ENCODE peak calls at places on chromosome 21, in four cellular contexts. A is glomerular endothelial cell, C is amygdala, Y is brain microvascular endothelial cell. L is an unnamed sample.

GRCh38 chr21:21715286-21715969 is 717.2 kb downstream of the NCAM2 start:
- DNase-seq in Y (peak), C (no peak), A (no peak), L (peak)

GRCh38 chr21:43719748-43720538 is 1.0 kb downstream of the PDXK start:
- DNase-seq in A (no peak), C (no peak), Y (no peak), L (no peak)

GRCh38 chr21:34073749-34074282 is 438 bp downstream of the MRPS6 start:
- DNase-seq in Y (no peak), A (no peak), C (peak), L (no peak)

GRCh38 chr21:8990326-8991087 is 1530.9 kb upstream of the TPTE start:
- DNase-seq in A (no peak), C (no peak), Y (no peak), L (no peak)

GRCh38 chr21:42421018-42421793 is 17.5 kb downstream of the UBASH3A start:
- DNase-seq in Y (no peak), A (no peak), C (no peak), L (no peak)

GRCh38 chr21:32083175-32083574 is 195.7 kb downstream of the MIS18A start:
- DNase-seq in A (no peak), Y (no peak), C (no peak), L (no peak)

GRCh38 chr21:36141513-36141925 is 6.6 kb downstream of the CBR3 start:
- DNase-seq in A (no peak), C (no peak), Y (peak), L (peak)

GRCh38 chr21:28099296-28099695 is 893.4 kb downstream of the LTN1 start:
- DNase-seq in Y (no peak), C (no peak), A (no peak), L (no peak)

GRCh38 chr21:45864436-45864835 is 117.1 kb upstream of the COL6A1 start:
- DNase-seq in C (no peak), Y (no peak), A (no peak), L (peak)

GRCh38 chr21:45536301-45537081 is 5.7 kb downstream of the SLC19A1 start:
- DNase-seq in A (no peak), C (no peak), Y (no peak), L (no peak)

GRCh38 chr21:16218682-16219343 is 489.0 kb downstream of the USP25 start:
- DNase-seq in A (no peak), Y (no peak), C (no peak), L (no peak)

GRCh38 chr21:41195311-41195710 is 27.4 kb downstream of the BACE2 start:
- DNase-seq in C (no peak), Y (no peak), A (no peak), L (no peak)

GRCh38 chr21:24428539-24429186 is 1178.6 kb downstream of the MRPL39 start:
- DNase-seq in A (no peak), C (no peak), Y (no peak), L (no peak)

GRCh38 chr21:28805885-28806284 is 186.8 kb downstream of the LTN1 start:
- DNase-seq in A (peak), Y (peak), C (no peak), L (no peak)

GRCh38 chr21:37799193-37800121 is 116.8 kb downstream of the KCNJ6 start:
- DNase-seq in C (no peak), A (no peak), Y (no peak), L (no peak)

GRCh38 chr21:46005481-46005881 is 23.9 kb downstream of the COL6A1 start:
- DNase-seq in C (no peak), Y (no peak), A (no peak), L (no peak)

GRCh38 chr21:27694667-27695066 is 727.8 kb upstream of the ADAMTS5 start:
- DNase-seq in C (no peak), A (no peak), Y (no peak), L (no peak)

GRCh38 chr21:31908106-31909031 is 35.5 kb downstream of the HUNK start:
- DNase-seq in C (no peak), Y (no peak), A (no peak), L (peak)

GRCh38 chr21:44742418-44743153 is 31.2 kb upstream of the TSPEAR start:
- DNase-seq in A (no peak), Y (no peak), C (no peak), L (no peak)

GRCh38 chr21:27498025-27498424 is 531.1 kb upstream of the ADAMTS5 start:
- DNase-seq in Y (no peak), C (no peak), A (no peak), L (peak)

GRCh38 chr21:27359141-27359540 is 392.3 kb upstream of the ADAMTS5 start:
- DNase-seq in C (no peak), Y (no peak), A (no peak), L (peak)

GRCh38 chr21:18373631-18374030 is 30.0 kb downstream of the TMPRSS15 start:
- DNase-seq in C (no peak), A (no peak), Y (peak), L (no peak)

GRCh38 chr21:31630062-31630711 is 29.3 kb upstream of the SOD1 start:
- DNase-seq in C (no peak), Y (peak), A (peak), L (peak)

GRCh38 chr21:26106562-26106961 is 64.0 kb downstream of the APP start:
- DNase-seq in C (no peak), Y (no peak), A (no peak), L (no peak)

GRCh38 chr21:16070207-16070651 is 340.4 kb downstream of the USP25 start:
- DNase-seq in Y (no peak), C (no peak), A (no peak), L (peak)

GRCh38 chr21:35940074-35940927 is 120.0 kb downstream of the SETD4 start:
- DNase-seq in Y (peak), A (peak), C (no peak), L (peak)

GRCh38 chr21:36504067-36505058 is 24.4 kb upstream of the CLDN14 start:
- DNase-seq in A (peak), C (no peak), Y (peak), L (peak)

GRCh38 chr21:15943009-15943666 is 213.4 kb downstream of the USP25 start:
- DNase-seq in A (no peak), Y (peak), C (no peak), L (peak)

GRCh38 chr21:45266518-45267389 is 20.9 kb downstream of the POFUT2 start:
- DNase-seq in C (no peak), Y (peak), A (no peak), L (no peak)

GRCh38 chr21:44521928-44522752 is 17.9 kb downstream of the KRTAP10-1 start:
- DNase-seq in Y (no peak), A (no peak), C (no peak), L (no peak)

GRCh38 chr21:45372732-45373355 is 32.1 kb upstream of the COL18A1 start:
- DNase-seq in C (no peak), Y (no peak), A (no peak), L (no peak)

GRCh38 chr21:33070921-33071877 is 1.3 kb downstream of the OLIG1 start:
- DNase-seq in C (no peak), Y (no peak), A (no peak), L (no peak)

GRCh38 chr21:44428281-44428942 is 26.9 kb upstream of the LRRC3 start:
- DNase-seq in Y (no peak), A (no peak), C (no peak), L (peak)

GRCh38 chr21:45545691-45546531 is 3.7 kb upstream of the SLC19A1 start:
- DNase-seq in A (no peak), Y (no peak), C (no peak), L (no peak)

GRCh38 chr21:17139696-17140095 is 373.1 kb upstream of the CXADR start:
- DNase-seq in C (no peak), A (no peak), Y (no peak), L (peak)

GRCh38 chr21:32412998-32413504 is 545 bp downstream of the EVA1C start:
- DNase-seq in C (no peak), A (no peak), Y (no peak), L (no peak)

GRCh38 chr21:15491100-15491499 is 238.7 kb upstream of the USP25 start:
- DNase-seq in A (no peak), Y (no peak), C (no peak), L (no peak)

GRCh38 chr21:32335601-32336575 is 37.2 kb downstream of the MRAP start:
- DNase-seq in A (no peak), Y (peak), C (peak), L (no peak)

L was measured in A172.